ENCODE peak calls at places on chromosomes 3 and 15, in eight cellular contexts. F, S, U, M, Q, X, N and H are unnamed samples.

GRCh38 chr3:112635674-112636073 is 5.3 kb downstream of the CCDC80 start:
- DNase-seq in S (no peak), M (no peak), U (peak; percentile 31), Q (no peak), N (no peak), X (no peak), F (no peak), H (peak; percentile 90)

GRCh38 chr15:66748320-66748779 is 46.3 kb downstream of the SMAD6 start:
- DNase-seq in F (no peak), M (no peak), N (no peak), U (no peak), X (no peak), S (peak; percentile 67), Q (no peak), H (no peak)

GRCh38 chr3:72887723-72888545 is at the start of gene GXYLT2:
- DNase-seq in F (peak; percentile 53), U (peak; percentile 68), X (peak; percentile 48), M (peak; percentile 75), N (peak; percentile 63), S (peak; percentile 75), Q (no peak), H (peak; percentile 83)

GRCh38 chr3:56758539-56758981 is 43.2 kb downstream of the ARHGEF3 start:
- DNase-seq in S (peak; percentile 61), Q (no peak), M (no peak), N (no peak), X (peak; percentile 86), F (peak; percentile 68), U (no peak), H (no peak)

GRCh38 chr15:75661041-75661778 is 13.5 kb downstream of the SNX33 start:
- DNase-seq in N (no peak), U (peak; percentile 83), Q (peak; percentile 96), F (peak; percentile 87), M (peak; percentile 96), X (peak; percentile 45), S (peak; percentile 83), H (peak; percentile 97)

GRCh38 chr15:33742286-33742685 is 226.0 kb upstream of the CHRM5 start:
- DNase-seq in M (no peak), X (no peak), U (no peak), S (no peak), N (no peak), F (no peak), Q (peak; percentile 74), H (no peak)

GRCh38 chr15:98740295-98740694 is 92.0 kb downstream of the IGF1R start:
- DNase-seq in S (no peak), X (no peak), Q (no peak), F (no peak), N (no peak), M (no peak), U (no peak), H (no peak)

GRCh38 chr3:151960956-151961580 is 87.6 kb downstream of the SUCNR1 start:
- DNase-seq in Q (no peak), X (no peak), U (no peak), S (no peak), N (no peak), M (no peak), F (no peak), H (no peak)

GRCh38 chr3:159852256-159852655 is 136.4 kb upstream of the IL12A start:
- DNase-seq in M (no peak), X (no peak), F (no peak), N (no peak), S (no peak), Q (no peak), U (no peak), H (no peak)

GRCh38 chr15:60255390-60255789 is 142.4 kb downstream of the ANXA2 start:
- DNase-seq in N (no peak), U (no peak), Q (no peak), X (peak; percentile 68), M (no peak), F (no peak), S (peak; percentile 67), H (no peak)

GRCh38 chr15:69469467-69470191 is 17.0 kb downstream of the RPLP1 start:
- DNase-seq in X (no peak), U (no peak), N (peak; percentile 56), M (peak; percentile 35), F (no peak), S (no peak), Q (no peak), H (no peak)

GRCh38 chr15:40389824-40390595 is 7.5 kb downstream of the KNSTRN start:
- DNase-seq in M (no peak), F (peak; percentile 56), X (no peak), S (no peak), Q (no peak), U (no peak), N (no peak), H (no peak)

GRCh38 chr3:178257491-178257890 is 278.7 kb upstream of the KCNMB2 start:
- DNase-seq in N (no peak), F (no peak), Q (no peak), S (no peak), X (no peak), M (no peak), U (no peak), H (no peak)

DNA sequence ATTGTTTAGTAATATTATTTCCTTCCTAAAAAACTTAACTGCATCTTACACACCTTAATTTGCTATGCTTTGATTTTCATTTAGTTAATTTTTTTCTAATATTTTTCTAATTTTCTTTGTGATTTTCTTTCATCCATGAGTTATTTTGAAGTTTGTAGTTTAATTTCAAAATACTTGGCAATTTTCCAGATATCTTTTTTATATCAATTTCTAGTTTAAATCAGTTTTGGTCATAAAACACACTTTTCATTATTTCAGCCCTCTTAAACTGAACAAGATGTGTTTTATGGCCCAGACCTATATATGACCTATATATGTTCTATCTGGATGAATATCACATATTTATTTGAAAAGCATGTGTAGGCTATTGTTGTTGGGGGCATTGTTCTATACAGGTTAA is 759.9 kb upstream of the SGO1 start:
- DNase-seq in U (no peak), S (no peak), Q (no peak), M (no peak), N (no peak), F (no peak), X (no peak), H (no peak)
- H3K4me3 ChIP-seq in U (no peak overlapping the region), S (no peak overlapping the region), Q (no peak overlapping the region), M (no peak overlapping the region), N (no peak overlapping the region), F (no peak overlapping the region), X (no peak overlapping the region), H (no peak overlapping the region)

DNA sequence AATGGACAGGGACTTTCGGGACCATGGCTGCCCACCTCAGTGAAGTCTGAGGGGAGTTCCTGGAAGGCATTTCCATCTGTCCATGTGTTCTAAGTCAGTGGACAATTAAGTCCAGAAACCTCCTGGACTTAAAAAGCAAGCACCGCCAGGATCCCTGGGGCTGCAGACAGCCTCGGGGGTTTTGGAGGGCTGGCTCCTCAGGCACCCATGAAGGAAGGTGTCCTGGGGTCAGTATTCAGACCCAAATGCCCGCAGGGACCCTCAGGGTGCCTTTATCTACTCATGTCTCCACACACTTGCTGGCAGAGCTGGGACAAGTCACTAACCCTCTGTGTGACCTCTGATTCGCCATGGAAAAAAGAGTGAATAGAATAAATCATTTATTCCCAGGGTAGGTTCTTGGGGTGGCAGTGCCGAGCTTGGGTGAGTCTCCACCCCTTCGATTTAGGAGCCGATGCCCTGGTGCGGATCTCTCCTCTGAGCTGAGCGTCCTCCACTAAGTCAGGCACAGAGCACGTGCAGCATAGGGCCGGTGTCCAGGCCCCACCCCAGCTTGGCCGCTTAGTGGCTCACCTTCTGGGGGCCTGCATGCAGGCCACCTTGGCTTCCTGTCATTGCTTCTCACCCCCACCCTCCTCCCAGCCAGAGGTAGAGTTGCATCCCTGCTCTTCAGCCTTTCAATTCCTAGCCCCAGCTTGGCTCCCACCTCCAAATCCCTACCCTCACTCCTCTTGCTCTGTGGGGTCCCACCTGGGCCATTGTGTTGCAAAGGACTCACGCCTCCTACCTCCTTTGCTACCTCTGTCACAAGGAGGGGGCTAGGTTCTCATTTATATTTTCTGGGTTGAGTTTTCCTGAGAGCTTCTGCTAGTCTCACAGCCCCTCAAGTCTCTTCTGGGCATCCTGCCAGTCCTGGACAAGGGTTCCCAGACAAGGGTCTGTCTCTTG is 19.9 kb downstream of the SLC6A6 start:
- DNase-seq in U (no peak), Q (no peak), X (no peak), F (no peak), S (no peak), M (no peak), N (no peak), H (no peak)
- H3K4me1 ChIP-seq in U (peaks cover 8% of the 10 kb centered on the region), Q (peaks cover 3% of the 10 kb centered on the region), X (peaks cover 53% of the 10 kb centered on the region), F (peaks cover 73% of the 10 kb centered on the region), S (peaks cover 90% of the 10 kb centered on the region), M (peaks cover 16% of the 10 kb centered on the region), N (peaks cover 18% of the 10 kb centered on the region), H (peaks cover 8% of the 10 kb centered on the region)

DNA sequence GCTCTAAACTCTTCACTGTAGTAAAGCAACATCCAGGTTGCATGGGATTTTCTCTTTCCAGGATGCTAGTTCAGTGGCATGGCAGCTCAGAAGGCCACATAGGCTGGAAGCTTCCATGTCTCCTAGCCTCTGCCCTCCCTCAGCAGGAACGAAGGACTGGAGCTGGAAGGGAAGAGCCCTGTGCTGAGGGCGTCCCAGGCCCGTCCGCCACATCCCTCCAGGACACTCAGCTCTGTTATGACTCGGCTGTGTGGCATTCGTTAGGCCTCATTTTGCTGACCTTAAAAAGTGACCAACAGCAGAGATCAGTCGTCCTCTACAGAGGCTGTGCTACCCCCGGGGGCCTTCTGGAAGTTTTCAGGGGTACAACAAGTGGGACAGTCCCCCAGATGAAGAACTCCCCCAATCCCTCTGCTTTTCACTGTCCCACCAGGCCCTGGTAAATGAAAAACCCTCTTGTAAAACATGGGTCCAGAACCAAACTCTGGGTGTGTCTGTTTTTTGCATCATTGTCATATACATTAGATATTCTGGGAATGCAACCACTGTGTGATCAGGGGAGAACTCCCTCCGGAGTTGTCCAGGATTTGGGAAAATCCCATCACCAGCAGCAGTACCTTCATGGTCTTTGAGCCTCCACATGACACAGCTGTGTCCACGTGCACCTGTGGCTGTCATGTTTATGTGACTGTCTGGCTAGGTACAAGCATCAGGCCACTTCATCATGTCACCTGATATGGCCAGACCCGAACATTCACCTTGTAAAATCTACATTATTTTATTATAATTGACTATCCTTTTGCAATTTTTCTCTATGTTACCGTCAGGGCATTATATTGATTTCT is 149.9 kb downstream of the OR4M2 start:
- DNase-seq in X (no peak), U (no peak), Q (no peak), S (no peak), N (no peak), M (no peak), F (no peak), H (peak; percentile 43)
- TF ChIP-seq EP300 in X (no peak), U (no peak), Q (no peak), S (no peak), N (no peak), M (no peak), F (no peak), H (no peak)

DNA sequence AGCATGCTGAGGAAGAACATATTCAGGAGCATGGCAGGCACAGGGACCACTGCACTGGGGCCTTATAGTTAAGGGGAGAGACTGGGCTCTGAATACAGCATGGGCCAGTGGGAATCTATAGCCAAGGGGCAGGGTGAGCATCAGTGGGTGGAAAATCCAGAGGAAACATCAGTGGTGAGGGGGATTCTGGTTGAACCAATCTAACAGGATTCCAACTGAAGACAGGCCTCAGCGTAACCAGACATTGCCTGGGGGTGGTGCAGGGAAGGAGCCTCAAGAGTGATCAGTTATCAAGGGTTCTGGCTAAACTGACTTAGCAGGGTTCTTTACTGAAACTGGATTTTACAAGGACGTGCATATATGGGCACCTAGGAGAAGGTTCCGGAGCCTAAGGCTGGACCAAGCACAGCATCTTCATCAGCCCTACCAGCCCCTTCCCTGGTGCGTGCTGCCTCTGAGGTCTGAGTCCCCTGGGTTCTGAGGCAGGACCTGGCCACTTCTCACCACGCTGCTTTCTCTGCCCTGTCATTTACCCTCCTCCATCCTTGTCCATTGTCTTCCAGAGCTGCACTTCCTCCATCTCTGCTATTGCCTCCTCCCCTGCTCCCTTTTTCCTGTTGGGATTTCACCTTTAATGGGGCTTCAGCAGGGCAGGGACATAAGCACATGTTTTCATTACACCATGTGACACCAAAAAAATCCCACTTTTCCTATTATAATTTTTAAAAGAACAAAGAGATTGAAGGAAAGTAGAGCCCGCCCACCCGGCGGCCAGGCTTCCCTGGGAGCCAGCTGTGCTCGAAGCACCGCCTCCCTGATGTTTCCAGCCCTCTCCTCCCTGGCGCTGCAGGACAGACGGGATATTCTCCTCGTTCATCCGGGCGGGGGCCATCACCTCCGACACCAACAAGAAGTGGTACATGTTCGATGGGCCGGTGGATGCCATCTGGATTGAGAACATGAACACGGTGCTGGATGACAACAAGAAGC is 52.1 kb downstream of the DNAH1 start:
- DNase-seq in S (no peak), N (no peak), Q (no peak), F (no peak), X (no peak), U (no peak), M (no peak), H (no peak)
- H3K4me3 ChIP-seq in S (no peak overlapping the region), N (no peak overlapping the region), Q (no peak overlapping the region), F (no peak overlapping the region), X (no peak overlapping the region), U (no peak overlapping the region), M (no peak overlapping the region), H (no peak overlapping the region)